ENCODE peak calls at places on chromosome 10, in eight cellular contexts. X is mesothelial cell of epicardium, V is A673, S is left lung, Q is neural progenitor cell, U is stomach, B is AG09309, Y is WERI-Rb-1. J is an unnamed sample.

GRCh38 chr10:31134303-31134928 is 102.8 kb upstream of the ZNF438 start:
- DNase-seq in X (no peak), V (no peak), S (no peak), Q (no peak), U (no peak), B (no peak), Y (peak; percentile 82), J (peak; percentile 16)

GRCh38 chr10:49500420-49500819 is 38.5 kb downstream of the ERCC6 start:
- DNase-seq in X (no peak), V (peak; percentile 4), S (no peak), Q (no peak), U (no peak), B (no peak), Y (no peak), J (no peak)

GRCh38 chr10:6139470-6139869 is 50.6 kb downstream of the RBM17 start:
- DNase-seq in X (no peak), V (no peak), S (no peak), Q (no peak), U (no peak), B (no peak), Y (no peak), J (no peak)

GRCh38 chr10:133260895-133261725 is 15.6 kb downstream of the ADAM8 start:
- DNase-seq in X (no peak), V (peak; percentile 59), S (peak; percentile 67), Q (peak; percentile 68), U (peak; percentile 57), B (no peak), Y (peak; percentile 47), J (peak; percentile 56)

GRCh38 chr10:59877191-59877671 is 29.1 kb downstream of the CCDC6 start:
- DNase-seq in X (no peak), V (no peak), S (no peak), Q (no peak), U (no peak), B (peak; percentile 27), Y (no peak), J (no peak)

GRCh38 chr10:34869128-34869836 is 54.2 kb upstream of the PARD3 start:
- DNase-seq in X (no peak), V (no peak), S (no peak), Q (no peak), U (no peak), B (no peak), Y (no peak), J (no peak)

GRCh38 chr10:63672491-63672890 is 151.3 kb downstream of the REEP3 start:
- DNase-seq in X (no peak), V (no peak), S (no peak), Q (no peak), U (no peak), B (no peak), Y (no peak), J (no peak)

GRCh38 chr10:76736392-76736791 is 901.2 kb downstream of the KCNMA1 start:
- DNase-seq in X (no peak), V (no peak), S (no peak), Q (no peak), U (no peak), B (no peak), Y (peak; percentile 19), J (no peak)

GRCh38 chr10:12194752-12195271 is 879 bp downstream of the NUDT5 start:
- DNase-seq in X (no peak), V (peak; percentile 45), S (peak; percentile 63), Q (peak; percentile 28), U (peak; percentile 35), B (no peak), Y (peak; percentile 10), J (peak; percentile 16)

GRCh38 chr10:13613519-13613918 is 26.8 kb downstream of the PRPF18 start:
- DNase-seq in X (no peak), V (peak; percentile 63), S (no peak), Q (peak; percentile 68), U (no peak), B (peak; percentile 4), Y (no peak), J (no peak)

GRCh38 chr10:132555648-132556575 is 18.3 kb downstream of the INPP5A start:
- DNase-seq in X (peak; percentile 16), V (no peak), S (no peak), Q (no peak), U (no peak), B (no peak), Y (no peak), J (no peak)

GRCh38 chr10:8418631-8419030 is 364.1 kb downstream of the GATA3 start:
- DNase-seq in X (no peak), V (no peak), S (no peak), Q (no peak), U (no peak), B (peak; percentile 68), Y (no peak), J (no peak)

GRCh38 chr10:50992356-50992866 is 81.9 kb upstream of the PRKG1 start:
- DNase-seq in X (no peak), V (no peak), S (no peak), Q (peak; percentile 19), U (no peak), B (no peak), Y (no peak), J (no peak)

GRCh38 chr10:87864497-87865059 is 1.2 kb downstream of the PTEN start:
- DNase-seq in X (no peak), V (peak; percentile 24), S (no peak), Q (peak; percentile 68), U (no peak), B (no peak), Y (peak; percentile 10), J (no peak)

GRCh38 chr10:18424200-18424599 is 227.2 kb downstream of the NSUN6 start:
- DNase-seq in X (no peak), V (no peak), S (no peak), Q (peak; percentile 4), U (no peak), B (no peak), Y (no peak), J (no peak)

GRCh38 chr10:29628912-29629526 is 5.8 kb downstream of the SVIL start:
- DNase-seq in X (no peak), V (no peak), S (no peak), Q (no peak), U (no peak), B (no peak), Y (no peak), J (no peak)

GRCh38 chr10:69632516-69633199 is 2.6 kb downstream of the FAM241B start:
- DNase-seq in X (no peak), V (no peak), S (no peak), Q (no peak), U (peak; percentile 16), B (no peak), Y (no peak), J (no peak)

GRCh38 chr10:81136261-81136660 is 598.6 kb downstream of the SH2D4B start:
- DNase-seq in X (no peak), V (no peak), S (no peak), Q (no peak), U (no peak), B (no peak), Y (no peak), J (no peak)

GRCh38 chr10:3516626-3517255 is 268.3 kb downstream of the KLF6 start:
- DNase-seq in X (no peak), V (no peak), S (no peak), Q (no peak), U (no peak), B (no peak), Y (no peak), J (no peak)
- TF ChIP-seq CTCF in X (no peak), V (no peak), S (no peak), Q (no peak), U (no peak), B (no peak), Y (no peak), J (no peak)

GRCh38 chr10:99412100-99412499 is 18.3 kb downstream of the GOT1 start:
- DNase-seq in X (no peak), V (no peak), S (no peak), Q (no peak), U (no peak), B (no peak), Y (no peak), J (no peak)
- TF ChIP-seq CTCF in X (no peak), V (no peak), S (no peak), Q (no peak), U (no peak), B (no peak), Y (no peak), J (no peak)

GRCh38 chr10:70956029-70956759 is 67.8 kb upstream of the PCBD1 start:
- DNase-seq in X (no peak), V (peak; percentile 9), S (no peak), Q (peak; percentile 24), U (no peak), B (no peak), Y (peak; percentile 70), J (no peak)
- TF ChIP-seq CTCF in X (no peak), V (peak; percentile 16), S (no peak), Q (peak; percentile 30), U (no peak), B (no peak), Y (peak; percentile 72), J (no peak)

DNA sequence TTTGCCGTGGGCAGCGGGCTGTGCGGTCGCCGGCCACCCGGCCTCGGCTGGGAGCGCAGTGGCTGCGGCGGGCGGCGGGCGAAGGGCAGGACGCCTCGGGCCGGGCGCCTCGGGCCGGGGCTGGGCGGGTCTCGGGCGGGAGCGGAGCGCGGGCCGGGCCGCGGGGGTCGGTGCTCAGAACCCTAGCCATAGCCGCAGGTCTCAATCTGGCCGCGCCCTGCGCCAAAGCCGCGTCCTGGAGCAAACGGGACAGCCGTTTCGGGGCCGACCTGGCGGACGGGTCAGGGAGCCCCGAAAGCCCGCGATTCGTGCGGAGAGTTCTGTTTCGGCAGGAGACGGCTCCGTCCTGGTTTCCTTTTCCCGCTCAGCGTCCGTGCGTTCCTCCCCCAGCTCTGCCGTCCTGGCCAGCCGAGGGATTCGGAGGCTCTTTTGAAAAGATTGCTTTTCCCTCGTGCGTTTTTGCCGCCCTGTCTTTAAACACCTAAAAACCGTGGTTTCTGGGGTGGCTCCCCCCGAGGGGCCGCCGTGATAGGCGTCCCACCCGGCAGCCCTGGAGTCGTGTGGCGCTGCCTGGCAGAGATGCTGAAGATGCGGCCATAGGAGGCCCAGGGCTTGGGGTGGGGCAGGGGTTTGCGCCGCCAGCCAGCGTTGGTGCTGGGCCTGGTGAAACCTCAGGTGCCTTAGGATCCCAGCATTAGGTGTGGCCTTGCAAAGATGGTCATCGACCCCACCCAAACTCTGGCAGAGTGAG is 727 bp downstream of the RET start:
- DNase-seq in X (no peak), V (no peak), S (no peak), Q (peak; percentile 54), U (no peak), B (no peak), Y (no peak), J (no peak)
- TF ChIP-seq CTCF in X (no peak), V (no peak), S (no peak), Q (no peak), U (no peak), B (no peak), Y (no peak), J (no peak)

GRCh38 chr10:47143072-47143471 is 156.9 kb upstream of the GDF10 start:
- DNase-seq in X (no peak), V (no peak), S (no peak), Q (no peak), U (no peak), B (no peak), Y (no peak), J (no peak)
- TF ChIP-seq CTCF in X (no peak), V (no peak), S (no peak), Q (no peak), U (no peak), B (no peak), Y (no peak), J (no peak)

GRCh38 chr10:126302195-126302594 is 86.1 kb downstream of the ADAM12 start:
- DNase-seq in X (no peak), V (no peak), S (no peak), Q (peak; percentile 19), U (no peak), B (no peak), Y (no peak), J (no peak)

GRCh38 chr10:126302831-126303230 is 85.4 kb downstream of the ADAM12 start:
- DNase-seq in X (no peak), V (peak; percentile 2), S (no peak), Q (peak; percentile 32), U (no peak), B (no peak), Y (no peak), J (no peak)
- TF ChIP-seq CTCF in X (no peak), V (peak; percentile 18), S (no peak), Q (peak; percentile 40), U (no peak), B (peak; percentile 28), Y (peak; percentile 8), J (no peak)

J was measured in natural killer cell.